ENCODE peak calls at places on chromosomes 12 and 14, in eight cellular contexts. U is K562; M is type B pancreatic cell; N is CD8-positive, alpha-beta T cell; J is cardiac muscle cell; P is tibial nerve; W is Calu3; Q is keratinocyte. B is an unnamed sample.

GRCh38 chr12:1281683-1282366 is 290.8 kb downstream of the ERC1 start:
- DNase-seq in U (no peak), M (no peak), N (no peak), J (no peak), P (no peak), W (no peak), Q (no peak), B (no peak)

GRCh38 chr14:93893550-93894329 is 33.4 kb upstream of the FAM181A start:
- DNase-seq in U (no peak), M (no peak), N (no peak), J (no peak), P (no peak), W (no peak), Q (no peak), B (no peak)

GRCh38 chr12:113961921-113962710 is 4.0 kb downstream of the RBM19 start:
- DNase-seq in U (no peak), M (no peak), N (no peak), J (no peak), P (no peak), W (no peak), Q (no peak), B (no peak)

GRCh38 chr12:2411586-2412304 is 359.0 kb downstream of the CACNA1C start:
- DNase-seq in U (no peak), M (no peak), N (no peak), J (peak; percentile 22), P (no peak), W (no peak), Q (no peak), B (no peak)

GRCh38 chr14:61461808-61462275 is 140.5 kb downstream of the PRKCH start:
- DNase-seq in U (peak; percentile 51), M (no peak), N (no peak), J (peak; percentile 71), P (peak; percentile 77), W (peak; percentile 50), Q (no peak), B (no peak)

GRCh38 chr12:121955258-121956040 is 37.1 kb downstream of the CFAP251 start:
- DNase-seq in U (peak; percentile 41), M (no peak), N (no peak), J (peak; percentile 40), P (no peak), W (peak; percentile 18), Q (no peak), B (no peak)

GRCh38 chr14:99809864-99810854 is 16.9 kb downstream of the EML1 start:
- DNase-seq in U (no peak), M (no peak), N (no peak), J (no peak), P (peak; percentile 43), W (no peak), Q (no peak), B (no peak)

GRCh38 chr14:65847065-65847847 is 434.7 kb downstream of the FUT8 start:
- DNase-seq in U (no peak), M (no peak), N (peak; percentile 61), J (no peak), P (no peak), W (no peak), Q (no peak), B (peak; percentile 10)

GRCh38 chr12:46124848-46125619 is 134.7 kb upstream of the SCAF11 start:
- DNase-seq in U (peak; percentile 39), M (no peak), N (peak; percentile 45), J (peak; percentile 79), P (peak; percentile 68), W (peak; percentile 34), Q (peak; percentile 15), B (no peak)

GRCh38 chr12:19759229-19759628 is 319.9 kb downstream of the AEBP2 start:
- DNase-seq in U (no peak), M (no peak), N (no peak), J (no peak), P (no peak), W (no peak), Q (no peak), B (no peak)

GRCh38 chr12:66296171-66296683 is 6.1 kb upstream of the HELB start:
- DNase-seq in U (no peak), M (no peak), N (no peak), J (no peak), P (no peak), W (no peak), Q (no peak), B (no peak)

GRCh38 chr14:21069388-21070082 is 569 bp upstream of the ARHGEF40 start:
- DNase-seq in U (no peak), M (no peak), N (no peak), J (no peak), P (peak; percentile 39), W (no peak), Q (no peak), B (no peak)

GRCh38 chr12:40801861-40802260 is 109.6 kb downstream of the CNTN1 start:
- DNase-seq in U (no peak), M (no peak), N (no peak), J (no peak), P (no peak), W (no peak), Q (no peak), B (no peak)

GRCh38 chr12:47280543-47281330 is 201.0 kb upstream of the AMIGO2 start:
- DNase-seq in U (no peak), M (no peak), N (no peak), J (no peak), P (no peak), W (no peak), Q (no peak), B (no peak)

GRCh38 chr12:110860833-110861291 is 14.1 kb downstream of the CCDC63 start:
- DNase-seq in U (no peak), M (no peak), N (no peak), J (no peak), P (no peak), W (no peak), Q (no peak), B (no peak)

GRCh38 chr12:110863161-110863560 is 16.4 kb downstream of the CCDC63 start:
- DNase-seq in U (no peak), M (no peak), N (no peak), J (no peak), P (no peak), W (no peak), Q (no peak), B (no peak)

GRCh38 chr12:110858848-110859247 is 12.1 kb downstream of the CCDC63 start:
- DNase-seq in U (peak; percentile 13), M (no peak), N (no peak), J (no peak), P (no peak), W (no peak), Q (no peak), B (no peak)

GRCh38 chr12:110862331-110862730 is 15.5 kb downstream of the CCDC63 start:
- DNase-seq in U (no peak), M (no peak), N (no peak), J (no peak), P (no peak), W (no peak), Q (no peak), B (no peak)

DNA sequence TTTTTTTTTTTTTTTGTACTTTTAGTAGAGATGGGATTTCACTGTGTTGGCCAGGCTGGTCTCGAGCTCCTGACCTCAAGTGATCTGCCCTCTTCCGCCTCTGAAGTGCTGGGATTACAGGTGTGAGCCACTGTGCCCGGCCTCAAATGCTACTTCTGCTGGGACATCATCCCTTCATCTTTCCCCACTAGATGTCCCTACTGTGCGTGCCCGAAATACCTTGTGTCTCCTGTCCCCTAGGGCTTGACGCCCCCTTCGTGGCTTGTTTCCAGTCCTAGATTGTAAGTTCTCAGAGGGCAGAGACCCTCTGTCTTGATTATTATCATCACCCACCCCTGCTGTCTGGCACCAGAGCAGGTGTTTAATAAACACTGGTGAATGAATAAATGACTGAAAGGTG is 14.9 kb downstream of the CCDC63 start:
- DNase-seq in U (no peak), M (no peak), N (no peak), J (no peak), P (no peak), W (no peak), Q (no peak), B (no peak)
- TF ChIP-seq CTCF in U (peak; percentile 17), M (no peak), N (no peak), J (no peak), P (no peak), W (no peak), Q (peak; percentile 6), B (no peak)

GRCh38 chr14:47660158-47660557 is 15.2 kb downstream of the MDGA2 start:
- DNase-seq in U (no peak), M (no peak), N (no peak), J (no peak), P (no peak), W (no peak), Q (no peak), B (no peak)

GRCh38 chr14:47658041-47658440 is 17.4 kb downstream of the MDGA2 start:
- DNase-seq in U (no peak), M (no peak), N (no peak), J (no peak), P (no peak), W (no peak), Q (no peak), B (no peak)
- TF ChIP-seq CTCF in U (no peak), M (no peak), N (no peak), J (no peak), P (no peak), W (no peak), Q (no peak), B (no peak)

GRCh38 chr12:86730233-86730632 is 474.0 kb upstream of the MGAT4C start:
- DNase-seq in U (no peak), M (no peak), N (no peak), J (no peak), P (no peak), W (no peak), Q (no peak), B (no peak)

GRCh38 chr12:86727151-86727550 is 471.0 kb upstream of the MGAT4C start:
- DNase-seq in U (no peak), M (no peak), N (no peak), J (no peak), P (no peak), W (no peak), Q (peak; percentile 13), B (no peak)

GRCh38 chr12:86724716-86725115 is 468.5 kb upstream of the MGAT4C start:
- DNase-seq in U (no peak), M (no peak), N (no peak), J (no peak), P (no peak), W (no peak), Q (no peak), B (no peak)

GRCh38 chr12:86735072-86735471 is 478.9 kb upstream of the MGAT4C start:
- DNase-seq in U (no peak), M (no peak), N (no peak), J (no peak), P (no peak), W (no peak), Q (no peak), B (no peak)

DNA sequence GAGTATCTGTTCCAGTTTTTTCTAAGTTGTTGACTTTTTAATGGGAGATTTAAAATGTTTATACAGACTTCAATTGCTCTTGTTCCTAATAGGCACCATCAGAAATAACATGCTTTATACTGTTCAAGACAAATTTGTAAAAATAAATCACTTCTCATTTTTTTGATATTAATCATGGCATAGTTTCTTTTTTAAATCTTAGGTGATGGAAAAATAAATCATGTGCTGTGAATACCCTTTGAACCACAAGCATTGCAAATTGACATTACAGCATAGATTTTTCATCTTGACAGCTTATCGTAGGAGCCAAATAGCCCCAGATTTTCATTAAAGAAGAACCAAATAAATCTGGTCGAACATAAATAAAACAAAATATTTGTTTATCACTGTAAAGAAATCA is 473.6 kb upstream of the MGAT4C start:
- DNase-seq in U (no peak), M (no peak), N (no peak), J (no peak), P (no peak), W (no peak), Q (no peak), B (no peak)
- TF ChIP-seq CTCF in U (no peak), M (no peak), N (no peak), J (no peak), P (no peak), W (no peak), Q (no peak), B (no peak)

GRCh38 chr14:106802413-106803364 is 1276.3 kb downstream of the TMEM121 start:
- DNase-seq in U (no peak), M (no peak), N (no peak), J (no peak), P (no peak), W (peak; percentile 76), Q (no peak), B (no peak)
- TF ChIP-seq CTCF in U (no peak), M (no peak), N (peak; percentile 15), J (no peak), P (no peak), W (no peak), Q (no peak), B (no peak)

B was measured in mesothelial cell of epicardium.